ENCODE peak calls at places on chromosome 2, in five cellular contexts. G, Q, D, M and S are unnamed samples.

GRCh38 chr2:40372278-40372580 is 79.7 kb downstream of the SLC8A1 start:
- DNase-seq in G (no peak), Q (no peak), D (no peak), M (no peak), S (no peak)

GRCh38 chr2:215847718-215848117 is 165.6 kb downstream of the MREG start:
- DNase-seq in G (no peak), Q (no peak), D (no peak), M (no peak), S (no peak)

GRCh38 chr2:174561283-174562275 is 36.0 kb downstream of the WIPF1 start:
- DNase-seq in G (peak; percentile 77), Q (no peak), D (peak; percentile 86), M (no peak), S (no peak)

GRCh38 chr2:6578417-6578816 is 287.3 kb downstream of the CMPK2 start:
- DNase-seq in G (no peak), Q (no peak), D (no peak), M (no peak), S (no peak)

GRCh38 chr2:69032336-69032735 is 19.4 kb downstream of the ANTXR1 start:
- DNase-seq in G (no peak), Q (no peak), D (no peak), M (no peak), S (no peak)

GRCh38 chr2:225820828-225821227 is 421.3 kb downstream of the NYAP2 start:
- DNase-seq in G (no peak), Q (no peak), D (no peak), M (no peak), S (no peak)

GRCh38 chr2:152647417-152648010 is 69.7 kb downstream of the PRPF40A start:
- DNase-seq in G (peak; percentile 67), Q (no peak), D (no peak), M (no peak), S (no peak)

GRCh38 chr2:36408198-36408703 is 52.7 kb downstream of the CRIM1 start:
- DNase-seq in G (no peak), Q (no peak), D (no peak), M (no peak), S (no peak)

GRCh38 chr2:239599299-239599698 is 198.5 kb upstream of the HDAC4 start:
- DNase-seq in G (no peak), Q (no peak), D (peak; percentile 47), M (no peak), S (no peak)

GRCh38 chr2:98252394-98252793 is 93.9 kb upstream of the CNGA3 start:
- DNase-seq in G (no peak), Q (no peak), D (no peak), M (no peak), S (no peak)

GRCh38 chr2:145006957-145007672 is 487.2 kb upstream of the ZEB2 start:
- DNase-seq in G (peak; percentile 99), Q (no peak), D (peak; percentile 79), M (no peak), S (no peak)

GRCh38 chr2:65033178-65033577 is 23.0 kb upstream of the CEP68 start:
- DNase-seq in G (no peak), Q (no peak), D (no peak), M (peak; percentile 44), S (no peak)

GRCh38 chr2:85853499-85854165 is 35.2 kb downstream of the ST3GAL5 start:
- DNase-seq in G (no peak), Q (peak; percentile 70), D (no peak), M (no peak), S (no peak)

GRCh38 chr2:130381145-130381544 is 25.3 kb downstream of the PTPN18 start:
- DNase-seq in G (no peak), Q (no peak), D (no peak), M (no peak), S (no peak)

GRCh38 chr2:54603357-54603756 is 120.1 kb upstream of the EML6 start:
- DNase-seq in G (peak; percentile 21), Q (no peak), D (no peak), M (no peak), S (no peak)

GRCh38 chr2:54605836-54606235 is 117.6 kb upstream of the EML6 start:
- DNase-seq in G (peak; percentile 53), Q (no peak), D (no peak), M (no peak), S (no peak)

GRCh38 chr2:54606393-54606973 is 117.0 kb upstream of the EML6 start:
- DNase-seq in G (peak; percentile 48), Q (no peak), D (no peak), M (no peak), S (no peak)

GRCh38 chr2:54603796-54604195 is 119.7 kb upstream of the EML6 start:
- DNase-seq in G (no peak), Q (no peak), D (no peak), M (no peak), S (no peak)

DNA sequence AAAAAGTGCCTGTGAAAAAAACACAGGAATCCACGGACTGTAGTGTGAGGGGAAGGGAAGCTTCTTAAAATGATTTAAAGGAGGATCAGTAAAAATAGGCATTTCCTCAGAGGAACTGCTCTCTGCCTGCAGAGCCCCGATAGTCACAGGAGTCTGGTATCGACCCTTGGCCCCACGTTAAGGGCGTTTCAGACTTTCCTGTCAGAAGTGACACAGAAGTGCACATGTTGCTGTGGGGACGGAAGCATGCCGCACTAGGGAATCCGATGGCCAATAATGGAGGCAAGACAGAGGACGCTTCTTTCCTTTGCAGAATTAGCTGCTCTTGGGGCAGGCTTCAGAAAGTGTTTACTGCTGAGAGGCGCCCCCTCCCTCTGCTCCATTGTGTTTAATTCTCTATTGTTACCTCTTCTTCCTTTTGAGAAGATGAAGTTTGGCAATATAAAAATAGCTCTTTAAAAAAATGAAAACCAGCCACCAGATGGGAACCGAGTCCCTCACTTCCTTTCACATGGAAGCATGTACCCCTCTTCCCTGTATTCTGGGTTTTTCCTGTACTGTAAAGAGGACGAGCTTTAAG is 118.6 kb upstream of the EML6 start:
- DNase-seq in G (no peak), Q (no peak), D (no peak), M (no peak), S (no peak)
- H3K4me3 ChIP-seq in G (no peak overlapping the region), Q (peak overlapping the region; percentile 10), D (no peak overlapping the region), M (no peak overlapping the region), S (no peak overlapping the region)

DNA sequence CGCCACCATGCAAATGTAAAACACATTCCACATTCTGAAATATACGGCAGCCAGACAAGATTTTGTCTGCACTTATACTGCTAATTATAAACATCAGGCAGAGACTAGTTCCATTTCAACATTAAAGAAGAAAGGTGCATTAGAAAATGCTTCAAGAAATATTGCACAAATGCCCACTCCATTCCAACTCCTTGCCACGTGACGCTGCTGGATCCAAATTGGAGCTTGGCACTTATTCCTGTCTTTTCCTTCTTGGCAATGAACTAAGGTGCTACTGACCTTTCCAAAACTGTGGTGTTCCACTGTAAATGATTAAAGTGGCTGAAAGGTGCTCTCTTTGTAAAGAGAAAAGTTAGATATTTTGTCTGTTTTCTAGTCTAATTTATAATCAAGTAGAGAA is 6.2 kb downstream of the COL6A3 start:
- DNase-seq in G (peak; percentile 42), Q (no peak), D (peak; percentile 70), M (no peak), S (no peak)
- H3K4me3 ChIP-seq in G (peak overlapping the region; percentile 43), Q (no peak overlapping the region), D (peak overlapping the region; percentile 23), M (no peak overlapping the region), S (no peak overlapping the region)

GRCh38 chr2:64015898-64016297 is 3.3 kb downstream of the VPS54 start:
- DNase-seq in G (no peak), Q (no peak), D (no peak), M (no peak), S (no peak)
- H3K4me3 ChIP-seq in G (no peak overlapping the region), Q (no peak overlapping the region), D (no peak overlapping the region), M (no peak overlapping the region), S (no peak overlapping the region)

DNA sequence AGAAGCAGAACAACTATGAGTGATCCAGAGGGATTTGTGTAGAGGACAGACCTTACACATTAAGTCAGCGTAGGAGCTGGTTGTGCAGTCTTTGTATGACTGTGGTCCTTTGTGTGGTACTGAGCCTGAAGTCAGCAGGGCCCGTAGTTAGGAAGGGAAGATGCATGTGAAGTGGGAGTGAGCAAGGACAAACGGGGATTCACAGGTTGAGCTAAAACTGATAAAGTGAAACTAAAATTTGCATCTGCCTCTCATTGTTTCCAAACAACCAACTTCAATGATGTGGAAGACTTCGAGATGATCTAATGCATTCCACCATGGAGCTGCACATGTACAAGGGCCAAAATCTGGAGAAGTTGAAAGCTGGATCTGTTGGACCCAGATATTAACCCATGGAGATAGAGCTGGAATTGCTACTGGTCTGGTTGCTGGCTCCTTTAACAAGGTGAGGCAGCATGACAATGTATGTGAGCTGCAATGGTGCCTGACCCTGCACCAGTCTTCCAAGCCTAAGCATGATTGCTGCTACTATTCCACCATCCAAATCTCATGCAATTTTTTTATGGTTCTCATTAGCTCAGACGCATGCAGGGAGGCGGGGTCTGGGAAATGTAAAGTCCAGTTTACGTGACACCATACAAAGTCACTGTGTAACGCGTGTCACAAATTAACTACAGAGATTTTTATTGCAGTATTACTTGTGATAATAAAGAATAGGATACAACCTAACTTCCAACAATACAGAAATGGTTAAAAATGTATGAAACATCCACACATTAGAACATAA is 12.1 kb upstream of the CYBRD1 start:
- DNase-seq in G (peak; percentile 11), Q (no peak), D (no peak), M (no peak), S (no peak)
- H3K4me3 ChIP-seq in G (no peak overlapping the region), Q (no peak overlapping the region), D (no peak overlapping the region), M (no peak overlapping the region), S (no peak overlapping the region)

GRCh38 chr2:127664065-127664894 is 11.1 kb downstream of the LIMS2 start:
- DNase-seq in G (no peak), Q (peak; percentile 37), D (peak; percentile 68), M (no peak), S (no peak)
- H3K4me3 ChIP-seq in G (peak overlapping the region; percentile 13), Q (no peak overlapping the region), D (peak overlapping the region; percentile 52), M (no peak overlapping the region), S (no peak overlapping the region)

GRCh38 chr2:207141381-207141780 is 24.4 kb downstream of the KLF7 start:
- DNase-seq in G (peak; percentile 21), Q (no peak), D (no peak), M (no peak), S (no peak)

GRCh38 chr2:207144191-207144795 is 21.5 kb downstream of the KLF7 start:
- DNase-seq in G (no peak), Q (no peak), D (no peak), M (no peak), S (no peak)

GRCh38 chr2:207143474-207144190 is 22.1 kb downstream of the KLF7 start:
- DNase-seq in G (peak; percentile 91), Q (peak; percentile 80), D (peak; percentile 92), M (no peak), S (peak; percentile 61)

GRCh38 chr2:207143131-207143473 is 22.6 kb downstream of the KLF7 start:
- DNase-seq in G (no peak), Q (no peak), D (no peak), M (no peak), S (no peak)

DNA sequence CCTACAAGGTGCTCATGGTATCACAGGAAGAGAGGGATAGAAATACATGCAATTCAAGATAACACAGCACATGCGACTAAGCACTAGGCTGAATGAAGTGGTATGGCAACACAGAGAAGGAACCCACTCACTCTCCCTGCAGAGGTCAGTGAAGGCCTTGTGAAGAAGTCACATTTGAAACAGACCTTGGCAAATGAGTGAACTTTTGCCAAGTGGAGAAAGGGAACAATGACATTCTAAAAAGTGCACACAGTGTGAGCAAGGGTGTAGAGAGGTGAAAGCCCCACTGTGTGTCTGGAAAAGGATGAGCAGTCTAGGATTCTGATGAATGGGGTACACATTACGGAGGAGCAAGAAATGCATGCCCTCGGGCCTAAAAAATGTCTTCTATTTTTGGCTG is 23.3 kb downstream of the KLF7 start:
- DNase-seq in G (peak; percentile 30), Q (no peak), D (no peak), M (no peak), S (no peak)
- H3K4me3 ChIP-seq in G (no peak overlapping the region), Q (no peak overlapping the region), D (peak overlapping the region; percentile 48), M (no peak overlapping the region), S (no peak overlapping the region)

GRCh38 chr2:99833802-99834201 is 308.6 kb downstream of the AFF3 start:
- DNase-seq in G (no peak), Q (no peak), D (no peak), M (no peak), S (no peak)
- H3K4me3 ChIP-seq in G (no peak overlapping the region), Q (no peak overlapping the region), D (no peak overlapping the region), M (no peak overlapping the region), S (no peak overlapping the region)